ENCODE peak calls at places on chromosomes 6 and 20, in six cellular contexts. O is NCI-H1417, D is mesothelial cell of epicardium, S is dermis blood vessel endothelial cell, T is iPS DF 19.7, U is HS-5. I is an unnamed sample.

GRCh38 chr6:169520104-169520503 is 181.7 kb downstream of the WDR27 start:
- DNase-seq in S (no peak), D (no peak), T (no peak), U (no peak), O (peak), I (no peak)

GRCh38 chr20:33437141-33437911 is 6.2 kb downstream of the SNTA1 start:
- DNase-seq in U (no peak), S (peak), O (no peak), T (no peak), D (peak), I (no peak)

GRCh38 chr20:33373735-33374605 is 27.3 kb downstream of the CDK5RAP1 start:
- DNase-seq in S (no peak), D (no peak), U (no peak), T (no peak), O (no peak), I (peak)

GRCh38 chr20:56359212-56360132 is 698 bp downstream of the FAM210B start:
- DNase-seq in U (no peak), O (peak), T (no peak), D (peak), S (peak), I (peak)

GRCh38 chr6:143074101-143074500 is 13.4 kb downstream of the AIG1 start:
- DNase-seq in D (no peak), O (no peak), U (no peak), S (no peak), T (no peak), I (no peak)

GRCh38 chr6:162377735-162378134 is 349.8 kb downstream of the PRKN start:
- DNase-seq in S (no peak), U (no peak), O (no peak), T (no peak), D (no peak), I (no peak)

GRCh38 chr6:18447552-18447951 is 60.4 kb downstream of the RNF144B start:
- DNase-seq in T (no peak), U (no peak), O (no peak), D (no peak), S (no peak), I (no peak)

GRCh38 chr6:43083041-43083669 is 7.0 kb downstream of the PTK7 start:
- DNase-seq in U (no peak), T (no peak), S (no peak), D (no peak), O (no peak), I (no peak)

GRCh38 chr6:101393291-101394251 is at the start of gene GRIK2:
- DNase-seq in D (peak), S (peak), U (peak), T (no peak), O (peak), I (peak)

GRCh38 chr6:168988801-168989200 is 264.8 kb downstream of the THBS2 start:
- DNase-seq in D (no peak), U (no peak), S (no peak), O (no peak), T (no peak), I (no peak)

GRCh38 chr20:35314460-35315198 is 22.4 kb upstream of the FAM83C start:
- DNase-seq in D (no peak), U (no peak), S (no peak), T (no peak), O (no peak), I (no peak)

GRCh38 chr6:29815118-29815750 is 12.4 kb upstream of the HLA-G start:
- DNase-seq in S (no peak), O (no peak), D (no peak), U (no peak), T (no peak), I (no peak)

GRCh38 chr6:53347250-53347920 is 1.4 kb downstream of the ELOVL5 start:
- DNase-seq in D (no peak), T (no peak), S (peak), U (no peak), O (peak), I (no peak)

GRCh38 chr6:147231589-147231988 is 27.4 kb downstream of the STXBP5 start:
- DNase-seq in U (no peak), T (no peak), S (no peak), D (no peak), O (no peak), I (no peak)

GRCh38 chr6:84027340-84028183 is 6.0 kb upstream of the MRAP2 start:
- DNase-seq in T (no peak), O (peak), S (peak), U (no peak), D (peak), I (peak)

GRCh38 chr6:143337201-143337949 is 113.1 kb downstream of the ADAT2 start:
- DNase-seq in T (peak), D (peak), U (no peak), S (peak), O (peak), I (peak)

GRCh38 chr20:32808438-32808837 is 11.3 kb upstream of the MAPRE1 start:
- DNase-seq in O (no peak), S (no peak), D (no peak), T (no peak), U (no peak), I (no peak)

GRCh38 chr6:35505985-35506384 is 6.7 kb downstream of the TULP1 start:
- DNase-seq in O (no peak), D (no peak), U (no peak), T (no peak), S (no peak), I (no peak)

GRCh38 chr6:21666200-21666671 is 72.7 kb downstream of the SOX4 start:
- DNase-seq in U (no peak), D (peak), O (peak), T (no peak), S (peak), I (no peak)

GRCh38 chr6:21098744-21099143 is 494.8 kb upstream of the SOX4 start:
- DNase-seq in T (no peak), U (no peak), S (no peak), O (peak), D (no peak), I (no peak)

GRCh38 chr6:158002951-158003853 is 21.5 kb downstream of the SYNJ2 start:
- DNase-seq in U (no peak), T (no peak), D (no peak), O (no peak), S (peak), I (no peak)

GRCh38 chr6:133896344-133896721 is 7.4 kb downstream of the TCF21 start:
- DNase-seq in D (no peak), T (no peak), O (no peak), U (no peak), S (no peak), I (no peak)

GRCh38 chr20:36391456-36391855 is 85.3 kb downstream of the DLGAP4 start:
- DNase-seq in S (peak), O (no peak), U (no peak), D (no peak), T (no peak), I (no peak)